ENCODE peak calls at places on chromosomes 13 and 19, in nine cellular contexts. Y is SK-N-SH, B is HL-60, O is Panc1, D is HCT116, E is GM12878, S is K562, N is A549, G is HepG2. Z is an unnamed sample.

GRCh38 chr19:6473652-6474051 is 7.9 kb downstream of the DENND1C start:
- DNase-seq in B (no peak), S (peak; percentile 55), E (no peak), N (no peak), G (no peak), O (no peak), D (no peak), Y (no peak), Z (no peak)

GRCh38 chr13:33079960-33080359 is 63.7 kb downstream of the KL start:
- DNase-seq in D (no peak), O (no peak), Y (no peak), S (no peak), E (no peak), G (no peak), N (no peak), B (no peak), Z (no peak)

GRCh38 chr19:51473009-51473707 is 5.2 kb upstream of the CEACAM18 start:
- DNase-seq in Y (peak; percentile 69), O (peak; percentile 38), S (peak; percentile 74), B (peak; percentile 55), N (peak; percentile 72), E (peak; percentile 15), D (peak; percentile 59), G (peak; percentile 56), Z (peak; percentile 87)

GRCh38 chr13:99280166-99280565 is 22.0 kb upstream of the GPR18 start:
- DNase-seq in N (no peak), B (peak; percentile 92), S (no peak), E (no peak), Y (no peak), O (no peak), D (no peak), G (no peak), Z (no peak)

GRCh38 chr13:48573213-48573612 is 40.3 kb upstream of the RCBTB2 start:
- DNase-seq in D (no peak), Y (no peak), S (no peak), E (no peak), N (no peak), B (no peak), O (no peak), G (no peak), Z (no peak)

GRCh38 chr13:70188567-70188966 is 80.3 kb upstream of the KLHL1 start:
- DNase-seq in D (no peak), N (no peak), E (no peak), B (no peak), S (no peak), Y (no peak), G (no peak), O (no peak), Z (no peak)

GRCh38 chr19:49387936-49388372 is at the start of gene KASH5:
- DNase-seq in O (no peak), B (no peak), Y (peak; percentile 87), E (no peak), D (no peak), G (no peak), S (peak; percentile 85), N (peak; percentile 91), Z (peak; percentile 62)

GRCh38 chr13:37429976-37430375 is 168.6 kb downstream of the POSTN start:
- DNase-seq in E (no peak), O (no peak), D (no peak), N (no peak), G (no peak), B (no peak), Y (no peak), S (no peak), Z (no peak)

GRCh38 chr13:79349011-79349410 is 57.0 kb downstream of the RBM26 start:
- DNase-seq in E (no peak), B (no peak), Y (no peak), O (no peak), D (no peak), S (no peak), G (no peak), N (no peak), Z (no peak)

GRCh38 chr13:44048326-44048725 is 168.6 kb downstream of the LACC1 start:
- DNase-seq in D (no peak), N (no peak), O (no peak), E (no peak), Y (no peak), B (no peak), S (no peak), G (peak; percentile 5), Z (no peak)

GRCh38 chr13:60788156-60788829 is 391.3 kb downstream of the TDRD3 start:
- DNase-seq in B (no peak), G (no peak), Y (no peak), D (no peak), N (no peak), O (no peak), E (no peak), S (no peak), Z (no peak)

GRCh38 chr13:58687130-58687529 is 1055.6 kb downstream of the PCDH17 start:
- DNase-seq in E (no peak), O (no peak), G (no peak), S (no peak), Y (peak; percentile 9), D (no peak), N (no peak), B (no peak), Z (no peak)
- TF ChIP-seq REST in E (no peak), O (no peak), G (no peak), S (no peak), Y (no peak), D (no peak), N (no peak), B (no peak), Z (no peak)

DNA sequence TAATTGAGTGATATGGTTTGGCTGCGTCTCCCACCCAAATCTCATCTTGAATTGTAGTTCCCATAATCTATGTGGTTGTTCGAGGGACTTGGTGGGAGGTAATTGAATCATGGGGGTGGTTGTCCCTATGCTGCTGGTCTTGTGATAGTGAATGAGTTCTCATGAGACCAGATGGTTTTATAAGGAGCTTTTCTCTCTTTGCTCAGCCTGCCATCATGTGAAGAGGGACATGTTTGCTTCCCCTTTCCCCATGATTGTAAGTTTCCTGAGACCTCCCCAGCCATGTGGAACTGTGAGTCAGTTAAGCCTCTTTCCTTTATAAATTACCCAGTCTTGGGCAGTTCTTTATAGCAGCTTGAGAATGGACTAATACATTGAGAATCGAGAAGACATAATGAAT is 480.1 kb downstream of the GPC5 start:
- DNase-seq in N (no peak), G (no peak), Y (no peak), O (no peak), E (no peak), D (no peak), S (no peak), B (no peak), Z (no peak)
- TF ChIP-seq REST in N (no peak), G (no peak), Y (no peak), O (no peak), E (no peak), D (no peak), S (no peak), B (no peak), Z (no peak)

DNA sequence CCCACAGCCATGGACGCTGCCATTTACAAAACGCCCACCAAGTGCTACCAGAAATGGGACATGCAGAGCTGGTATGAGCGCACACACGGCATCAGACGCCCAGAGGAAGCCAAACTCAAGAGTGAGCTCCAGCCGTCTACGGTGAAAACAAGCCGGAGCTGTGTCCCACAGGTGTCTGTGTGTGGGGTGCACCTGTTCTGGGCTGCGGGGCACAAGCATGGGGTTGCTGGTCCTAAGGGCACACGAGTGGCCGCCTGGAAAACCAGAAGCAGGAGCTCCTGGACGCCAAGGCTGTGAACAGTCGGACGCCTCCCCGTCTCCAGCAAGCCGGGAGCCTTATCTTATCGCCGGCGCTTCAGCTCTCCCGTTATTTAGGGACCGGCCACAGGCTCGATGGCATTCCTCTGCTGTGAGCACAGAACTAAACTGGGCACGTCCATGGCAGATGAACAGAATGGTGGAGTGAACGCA is 1.3 kb downstream of the ADPRHL1 start:
- DNase-seq in G (no peak), O (no peak), E (no peak), N (no peak), D (no peak), S (no peak), Y (no peak), B (no peak), Z (no peak)
- TF ChIP-seq REST in G (no peak), O (no peak), E (no peak), N (no peak), D (no peak), S (no peak), Y (no peak), B (no peak), Z (no peak)

GRCh38 chr13:89061821-89062220 is 1390.7 kb downstream of the SLITRK5 start:
- DNase-seq in D (no peak), Y (no peak), S (no peak), G (peak; percentile 65), B (no peak), E (no peak), O (no peak), N (no peak), Z (no peak)
- TF ChIP-seq REST in D (no peak), Y (no peak), S (no peak), G (no peak), B (no peak), E (no peak), O (no peak), N (no peak), Z (no peak)

DNA sequence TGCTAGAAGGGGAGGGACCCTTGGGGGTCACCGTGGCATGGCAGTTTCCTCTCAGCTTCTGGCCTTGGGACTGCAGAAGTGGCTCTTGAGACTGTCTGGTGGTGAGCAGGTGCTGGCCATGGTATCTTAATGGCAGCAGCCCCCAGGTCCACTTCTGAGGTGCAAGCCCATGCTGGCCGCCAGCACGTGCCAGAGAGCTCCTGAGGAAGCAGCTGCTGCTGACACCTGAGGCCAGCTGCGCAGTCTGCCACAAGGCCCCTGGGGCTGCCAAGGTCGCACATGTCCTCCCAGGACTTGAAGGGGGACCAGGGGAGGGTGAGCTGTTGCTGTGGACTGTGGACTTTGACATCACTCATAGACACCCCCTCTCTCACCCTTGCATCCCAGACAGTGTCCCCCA is 48.0 kb downstream of the NFIX start:
- DNase-seq in G (no peak), N (no peak), E (no peak), Y (no peak), D (no peak), S (no peak), B (no peak), O (no peak), Z (no peak)
- TF ChIP-seq REST in G (no peak), N (no peak), E (no peak), Y (no peak), D (no peak), S (no peak), B (peak; percentile 39), O (no peak), Z (no peak)